ENCODE peak calls at places on chromosome 15, in seven cellular contexts. B is choroid plexus epithelial cell, J is body of pancreas, I is transverse colon, N is prostate gland, C is mucosa of descending colon, W is WERI-Rb-1. L is an unnamed sample.

GRCh38 chr15:92924216-92924615 is 24.1 kb downstream of the CHD2 start:
- DNase-seq in C (no peak), N (no peak), I (no peak), B (no peak), J (no peak), W (no peak), L (no peak)

GRCh38 chr15:50257924-50258323 is 7.6 kb downstream of the HDC start:
- DNase-seq in C (no peak), B (peak), I (no peak), W (no peak), N (no peak), J (no peak), L (peak)

GRCh38 chr15:99961011-99961441 is 227.8 kb upstream of the LYSMD4 start:
- DNase-seq in C (peak), J (peak), I (no peak), W (no peak), N (no peak), B (peak), L (no peak)

GRCh38 chr15:25481208-25481862 is 42.5 kb upstream of the UBE3A start:
- DNase-seq in B (no peak), I (peak), C (peak), J (no peak), W (peak), N (peak), L (peak)

GRCh38 chr15:92268900-92269299 is 124.8 kb upstream of the ST8SIA2 start:
- DNase-seq in N (no peak), B (no peak), J (no peak), I (no peak), W (peak), C (no peak), L (no peak)

GRCh38 chr15:69576035-69576526 is 123.5 kb downstream of the RPLP1 start:
- DNase-seq in I (peak), C (peak), N (peak), W (peak), J (peak), B (peak), L (no peak)

GRCh38 chr15:76460871-76461270 is 124.3 kb downstream of the ISL2 start:
- DNase-seq in B (peak), N (no peak), I (no peak), C (no peak), W (no peak), J (no peak), L (no peak)

GRCh38 chr15:41927516-41927915 is 33.7 kb upstream of the SPTBN5 start:
- DNase-seq in W (no peak), J (no peak), B (no peak), C (no peak), N (no peak), I (no peak), L (no peak)

GRCh38 chr15:79218588-79219200 is 63.8 kb upstream of the ANKRD34C start:
- DNase-seq in B (peak), C (no peak), J (no peak), N (no peak), W (no peak), I (no peak), L (peak)

GRCh38 chr15:98853593-98854420 is 153.8 kb downstream of the PGPEP1L start:
- DNase-seq in J (no peak), I (peak), B (peak), W (peak), N (no peak), C (peak), L (no peak)

GRCh38 chr15:68365140-68365745 is 66.7 kb downstream of the ITGA11 start:
- DNase-seq in B (no peak), N (peak), I (no peak), W (no peak), C (no peak), J (no peak), L (no peak)

GRCh38 chr15:67413770-67414429 is 107.0 kb upstream of the C15orf61 start:
- DNase-seq in B (peak), W (no peak), J (no peak), C (no peak), N (no peak), I (no peak), L (no peak)

GRCh38 chr15:69308949-69309348 is 10.2 kb downstream of the PAQR5 start:
- DNase-seq in C (no peak), N (no peak), W (no peak), J (no peak), I (no peak), B (no peak), L (no peak)

GRCh38 chr15:34043813-34044212 is 4.8 kb upstream of the AVEN start:
- DNase-seq in C (no peak), B (no peak), N (no peak), I (no peak), W (no peak), J (no peak), L (no peak)

GRCh38 chr15:80059786-80060489 is 462 bp downstream of the ZFAND6 start:
- DNase-seq in B (peak), N (peak), W (peak), J (peak), C (no peak), I (peak), L (no peak)

GRCh38 chr15:33547876-33548275 is 237.1 kb downstream of the RYR3 start:
- DNase-seq in J (no peak), I (no peak), B (peak), C (peak), N (no peak), W (no peak), L (peak)

GRCh38 chr15:88652456-88653199 is 13.8 kb downstream of the ISG20 start:
- DNase-seq in I (no peak), N (no peak), W (no peak), C (peak), B (no peak), J (no peak), L (no peak)

GRCh38 chr15:88872106-88872505 is 23.2 kb downstream of the HAPLN3 start:
- DNase-seq in I (no peak), J (no peak), N (no peak), B (no peak), W (no peak), C (no peak), L (peak)

GRCh38 chr15:76057332-76058000 is 2.3 kb upstream of the TMEM266 start:
- DNase-seq in J (peak), N (peak), B (peak), W (peak), C (peak), I (peak), L (no peak)

GRCh38 chr15:25690673-25691543 is 172.2 kb downstream of the ATP10A start:
- DNase-seq in B (peak), C (no peak), I (no peak), W (no peak), N (no peak), J (no peak), L (no peak)

GRCh38 chr15:78130466-78131294 is 565 bp downstream of the CIB2 start:
- DNase-seq in W (no peak), N (no peak), C (peak), B (no peak), J (peak), I (peak), L (no peak)

GRCh38 chr15:74311734-74312444 is 55.6 kb downstream of the CYP11A1 start:
- DNase-seq in N (no peak), W (peak), B (peak), J (no peak), I (no peak), C (peak), L (no peak)

GRCh38 chr15:53536479-53537120 is 222.9 kb downstream of the WDR72 start:
- DNase-seq in W (peak), N (no peak), C (no peak), B (no peak), I (no peak), J (no peak), L (no peak)

GRCh38 chr15:78103406-78104118 is 11.2 kb downstream of the SH2D7 start:
- DNase-seq in B (no peak), N (no peak), I (peak), J (no peak), C (no peak), W (no peak), L (no peak)

GRCh38 chr15:77107068-77107467 is 36.2 kb upstream of the TSPAN3 start:
- DNase-seq in B (peak), I (no peak), N (no peak), W (no peak), J (no peak), C (no peak), L (no peak)

GRCh38 chr15:76711351-76711827 is 193.8 kb downstream of the SCAPER start:
- DNase-seq in C (no peak), W (no peak), N (no peak), J (no peak), I (no peak), B (no peak), L (no peak)

GRCh38 chr15:101613130-101614000 is 38.8 kb downstream of the TM2D3 start:
- DNase-seq in N (peak), W (peak), I (peak), J (peak), C (peak), B (peak), L (peak)

GRCh38 chr15:59609730-59610712 is 1.6 kb upstream of the GCNT3 start:
- DNase-seq in B (peak), C (no peak), N (no peak), J (no peak), I (peak), W (no peak), L (no peak)

GRCh38 chr15:30927148-30927761 is 23.5 kb downstream of the FAN1 start:
- DNase-seq in J (no peak), N (no peak), C (no peak), I (no peak), B (no peak), W (no peak), L (no peak)

GRCh38 chr15:41773332-41773728 is 954 bp upstream of the MAPKBP1 start:
- DNase-seq in W (no peak), C (no peak), N (no peak), B (no peak), I (no peak), J (no peak), L (no peak)

GRCh38 chr15:99618941-99619411 is 53.2 kb downstream of the MEF2A start:
- DNase-seq in I (no peak), B (peak), N (no peak), C (no peak), J (no peak), W (no peak), L (no peak)

GRCh38 chr15:72368895-72369294 is 6.9 kb downstream of the HEXA start:
- DNase-seq in W (no peak), N (peak), I (peak), J (no peak), B (no peak), C (peak), L (no peak)

GRCh38 chr15:95804484-95804883 is 526.0 kb upstream of the NR2F2 start:
- DNase-seq in C (no peak), N (no peak), J (no peak), W (no peak), B (peak), I (no peak), L (no peak)

GRCh38 chr15:28901587-28901980 is 15.8 kb downstream of the APBA2 start:
- DNase-seq in W (no peak), J (no peak), N (no peak), B (no peak), I (no peak), C (no peak), L (no peak)

GRCh38 chr15:28903555-28903954 is 17.8 kb downstream of the APBA2 start:
- DNase-seq in N (no peak), I (no peak), W (no peak), C (no peak), B (no peak), J (no peak), L (no peak)

GRCh38 chr15:28902856-28903255 is 17.1 kb downstream of the APBA2 start:
- DNase-seq in N (no peak), I (no peak), C (no peak), B (no peak), W (no peak), J (no peak), L (no peak)

GRCh38 chr15:28900892-28901586 is 15.3 kb downstream of the APBA2 start:
- DNase-seq in I (no peak), N (no peak), B (no peak), C (no peak), J (no peak), W (no peak), L (no peak)

GRCh38 chr15:28901987-28902745 is 16.4 kb downstream of the APBA2 start:
- DNase-seq in W (peak), B (no peak), I (no peak), N (no peak), C (no peak), J (no peak), L (no peak)
- TF ChIP-seq CTCF in W (peak), B (peak), I (no peak), N (no peak), C (no peak), J (no peak), L (no peak)

GRCh38 chr15:35580606-35581005 is 34.6 kb upstream of the DPH6 start:
- DNase-seq in N (no peak), J (no peak), W (no peak), I (no peak), C (no peak), B (no peak), L (no peak)
- H3K4me3 ChIP-seq in N (no peak), J (no peak), W (no peak), I (no peak), C (no peak), B (no peak), L (no peak)

GRCh38 chr15:70856177-70856883 is 2.4 kb upstream of the LARP6 start:
- DNase-seq in C (no peak), B (no peak), I (no peak), N (no peak), J (no peak), W (no peak), L (no peak)

GRCh38 chr15:70853855-70854668 is at the start of gene LARP6:
- DNase-seq in N (peak), J (peak), C (no peak), W (peak), B (peak), I (peak), L (no peak)

GRCh38 chr15:70855764-70856163 is 1.8 kb upstream of the LARP6 start:
- DNase-seq in B (no peak), I (no peak), J (no peak), W (no peak), N (no peak), C (no peak), L (no peak)

GRCh38 chr15:70853270-70853854 is 595 bp downstream of the LARP6 start:
- DNase-seq in I (peak), C (no peak), J (peak), B (peak), N (no peak), W (peak), L (no peak)

DNA sequence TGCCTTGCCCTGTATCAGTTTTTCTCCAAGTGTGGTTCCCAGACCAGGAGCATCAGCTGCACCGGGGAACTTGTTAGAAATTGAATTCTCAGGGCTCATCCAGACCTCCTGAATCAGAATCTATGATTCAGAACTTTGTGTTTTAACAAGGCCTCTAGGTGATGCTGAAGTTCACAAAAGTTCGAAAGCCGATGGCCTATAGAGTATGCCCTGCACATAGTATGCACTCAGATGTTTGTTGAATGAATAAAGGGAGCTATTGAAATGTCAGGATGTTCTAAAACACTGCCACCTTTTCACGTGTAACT is 666 bp upstream of the LARP6 start:
- DNase-seq in B (peak), J (no peak), C (no peak), W (no peak), I (no peak), N (no peak), L (no peak)
- TF ChIP-seq CTCF in B (peak), J (no peak), C (no peak), W (no peak), I (no peak), N (no peak), L (no peak)

GRCh38 chr15:56732881-56733130 is 503 bp downstream of the ZNF280D start:
- DNase-seq in C (peak), N (no peak), I (no peak), J (no peak), W (no peak), B (no peak), L (no peak)
- H3K4me3 ChIP-seq in C (peak), N (peak), I (peak), J (peak), W (peak), B (peak), L (peak)

DNA sequence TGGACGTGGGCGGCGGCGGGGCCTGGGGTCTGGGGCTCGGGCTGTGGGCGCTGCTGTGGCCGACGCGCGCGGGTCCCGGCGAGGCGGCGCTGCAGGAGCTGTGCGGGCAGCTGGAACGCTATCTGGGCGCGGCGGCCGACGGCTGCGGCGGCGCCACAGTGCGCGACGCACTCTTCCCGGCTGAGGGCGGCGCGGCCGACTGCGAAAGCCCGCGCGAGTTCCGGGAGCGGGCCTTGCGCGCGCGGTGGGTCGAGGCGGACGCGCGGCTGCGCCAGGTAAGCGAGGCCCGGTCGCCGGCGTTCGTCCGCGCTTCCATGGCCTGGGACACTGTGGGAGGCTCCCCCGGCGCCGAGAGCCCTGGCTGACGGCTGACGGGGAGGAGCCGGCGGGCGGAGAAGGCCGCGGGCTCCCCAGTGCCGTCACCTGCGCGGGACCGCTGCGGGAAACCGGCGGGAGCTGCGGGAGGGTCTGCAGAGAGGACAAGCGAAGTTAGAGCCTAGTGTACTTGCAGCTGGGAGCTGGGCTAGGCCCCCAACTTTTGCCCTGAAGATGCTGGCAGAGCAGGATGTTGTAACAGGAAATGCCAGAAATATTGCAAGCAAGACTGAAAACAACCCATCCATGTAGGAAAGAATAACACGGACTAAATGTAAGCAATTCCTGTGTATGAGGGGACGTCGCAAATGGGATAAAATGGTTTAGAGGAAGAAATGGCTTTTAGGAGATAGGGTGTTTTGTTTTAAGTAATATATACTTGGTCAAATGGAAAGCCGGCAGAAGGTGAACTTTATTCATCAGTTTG is 834 bp downstream of the WHAMM start:
- DNase-seq in C (peak), J (peak), I (peak), B (peak), W (peak), N (no peak), L (no peak)
- TF ChIP-seq CTCF in C (no peak), J (no peak), I (no peak), B (no peak), W (no peak), N (no peak), L (no peak)

L was measured in LNCaP clone FGC.